ENCODE peak calls at places on chromosomes 16 and 17, in eight cellular contexts. V is IMR-90; Y is heart right ventricle; P is adrenal gland; A is fibroblast of lung; N is ascending aorta; Q is CD8-positive, alpha-beta T cell; L is upper lobe of left lung. K is an unnamed sample.

GRCh38 chr17:8326591-8327583 is 12.8 kb upstream of the ODF4 start:
- DNase-seq in V (no peak), Y (peak; percentile 53), P (peak; percentile 43), A (peak; percentile 32), N (no peak), Q (no peak), L (no peak), K (no peak)

GRCh38 chr17:61126476-61127240 is 273.0 kb upstream of the TBX2 start:
- DNase-seq in V (no peak), Y (no peak), P (no peak), A (no peak), N (no peak), Q (no peak), L (no peak), K (no peak)

GRCh38 chr16:22665803-22666202 is 148.2 kb upstream of the HS3ST2 start:
- DNase-seq in V (no peak), Y (no peak), P (no peak), A (no peak), N (peak; percentile 44), Q (no peak), L (no peak), K (no peak)

GRCh38 chr17:80773243-80773991 is 218.2 kb upstream of the CHMP6 start:
- DNase-seq in V (peak; percentile 80), Y (peak; percentile 63), P (no peak), A (peak; percentile 33), N (peak; percentile 79), Q (no peak), L (no peak), K (no peak)

GRCh38 chr17:55448681-55449080 is 27.0 kb upstream of the MMD start:
- DNase-seq in V (peak; percentile 75), Y (no peak), P (no peak), A (peak; percentile 74), N (no peak), Q (no peak), L (no peak), K (no peak)

GRCh38 chr17:19677736-19678379 is 29.3 kb downstream of the ALDH3A2 start:
- DNase-seq in V (no peak), Y (no peak), P (no peak), A (no peak), N (no peak), Q (no peak), L (no peak), K (no peak)

GRCh38 chr17:4440021-4440420 is 6.3 kb downstream of the SPNS3 start:
- DNase-seq in V (no peak), Y (no peak), P (no peak), A (no peak), N (no peak), Q (no peak), L (no peak), K (no peak)

GRCh38 chr16:85393674-85394510 is 219.2 kb upstream of the GSE1 start:
- DNase-seq in V (peak; percentile 40), Y (peak; percentile 79), P (peak; percentile 58), A (no peak), N (peak; percentile 67), Q (peak; percentile 59), L (peak; percentile 50), K (peak; percentile 39)

GRCh38 chr16:54070944-54071343 is 215.6 kb downstream of the IRX3 start:
- DNase-seq in V (no peak), Y (no peak), P (no peak), A (no peak), N (no peak), Q (no peak), L (no peak), K (no peak)

GRCh38 chr16:85180047-85180878 is 68.0 kb upstream of the CIBAR2 start:
- DNase-seq in V (no peak), Y (no peak), P (no peak), A (no peak), N (no peak), Q (no peak), L (no peak), K (no peak)

GRCh38 chr17:43940630-43941029 is 1.6 kb downstream of the PPY start:
- DNase-seq in V (peak; percentile 35), Y (no peak), P (no peak), A (no peak), N (no peak), Q (no peak), L (no peak), K (no peak)

GRCh38 chr17:40551874-40552768 is 13.2 kb downstream of the CCR7 start:
- DNase-seq in V (peak; percentile 99), Y (no peak), P (peak; percentile 48), A (peak; percentile 98), N (peak; percentile 78), Q (no peak), L (no peak), K (no peak)

GRCh38 chr17:55661963-55662834 is 60.5 kb downstream of the TMEM100 start:
- DNase-seq in V (no peak), Y (no peak), P (no peak), A (no peak), N (no peak), Q (no peak), L (no peak), K (no peak)

DNA sequence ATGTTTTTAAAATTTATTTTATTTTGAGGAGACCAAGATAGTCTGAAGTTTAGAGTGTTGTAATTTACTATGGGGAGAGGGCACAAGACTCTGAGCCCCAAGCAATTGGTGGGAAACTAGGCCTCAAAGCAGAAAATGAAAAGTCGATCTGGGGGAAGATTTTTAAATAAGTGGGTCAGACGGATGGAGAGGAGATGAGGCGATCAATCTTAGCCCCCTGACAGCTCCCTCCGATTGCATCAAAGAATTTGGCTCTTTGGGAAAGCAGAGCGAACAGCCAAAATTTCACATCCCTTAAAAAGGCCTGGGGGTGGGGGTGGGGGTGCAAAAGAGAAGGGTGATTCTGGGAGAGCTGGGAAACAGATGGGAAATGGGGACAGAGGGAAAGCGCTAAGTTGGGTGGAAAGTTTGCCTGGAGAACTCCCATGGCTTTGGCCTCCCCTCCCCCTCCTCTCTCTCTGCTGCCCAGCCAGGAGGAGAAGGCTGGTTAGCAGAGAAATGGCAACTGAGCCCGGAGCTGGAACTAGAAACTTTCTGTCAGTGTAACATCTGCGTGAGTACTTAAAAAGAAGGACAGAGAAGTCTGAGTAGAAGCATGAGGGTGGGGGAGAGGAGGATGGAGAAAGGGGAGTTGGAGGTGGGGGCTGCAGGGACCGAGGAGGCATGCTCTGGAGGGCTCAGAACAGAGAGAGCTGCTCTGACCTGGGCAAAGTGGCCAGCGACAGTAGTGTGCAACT is 1.4 kb upstream of the HOXB2 start:
- DNase-seq in V (peak; percentile 52), Y (no peak), P (peak; percentile 37), A (no peak), N (no peak), Q (no peak), L (no peak), K (no peak)
- H3K27ac ChIP-seq in V (peak overlapping the region; percentile 98), Y (peak overlapping the region; percentile 90), P (no peak overlapping the region), A (peak overlapping the region; percentile 97), N (peak overlapping the region; percentile 93), Q (no peak overlapping the region), L (no peak overlapping the region), K (peak overlapping the region; percentile 27)

DNA sequence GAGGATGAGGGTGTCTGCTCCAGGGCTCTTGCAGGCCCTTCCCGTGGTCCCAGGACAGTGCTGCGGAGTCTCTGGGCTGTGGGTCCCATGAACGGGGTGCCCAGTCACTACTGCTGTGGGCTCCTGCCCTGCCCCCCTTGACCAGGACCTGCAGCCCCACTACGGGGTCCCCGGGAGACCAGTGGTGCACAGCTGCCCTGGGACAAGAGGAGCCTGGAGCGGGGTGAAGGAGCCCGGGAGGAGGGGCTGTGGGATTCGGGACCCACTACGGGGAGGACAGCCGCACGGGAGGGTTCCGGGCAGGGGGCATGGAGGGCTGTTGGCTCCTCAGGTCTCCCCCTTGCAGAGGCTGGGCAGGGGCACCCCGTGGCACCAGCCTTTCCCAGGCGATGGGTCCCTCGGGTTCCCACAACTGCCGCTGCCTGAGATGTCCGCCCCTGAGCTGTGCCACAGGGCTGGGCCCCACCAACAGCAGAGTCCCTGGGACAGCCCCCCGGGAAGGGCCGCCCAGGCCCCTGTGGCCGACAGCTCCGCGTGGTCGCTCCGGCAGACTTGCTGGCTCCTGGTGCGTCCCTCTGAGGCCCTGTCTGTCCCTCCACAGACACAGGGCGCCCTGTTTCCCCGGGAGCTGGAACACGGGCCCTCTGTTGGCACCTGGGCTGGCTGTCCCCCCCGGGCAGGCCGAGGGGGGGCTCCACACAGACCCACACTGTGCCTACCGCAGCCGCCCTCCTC is 52.1 kb upstream of the GNG13 start:
- DNase-seq in V (no peak), Y (no peak), P (no peak), A (no peak), N (no peak), Q (no peak), L (no peak), K (no peak)
- H3K9me3 ChIP-seq in V (peaks cover 43% of the 10 kb centered on the region), Y (no peaks in the 10 kb centered on the region), P (no peaks in the 10 kb centered on the region), A (no peaks in the 10 kb centered on the region), N (no peaks in the 10 kb centered on the region), Q (no peaks in the 10 kb centered on the region), L (no peaks in the 10 kb centered on the region), K (no peaks in the 10 kb centered on the region)

DNA sequence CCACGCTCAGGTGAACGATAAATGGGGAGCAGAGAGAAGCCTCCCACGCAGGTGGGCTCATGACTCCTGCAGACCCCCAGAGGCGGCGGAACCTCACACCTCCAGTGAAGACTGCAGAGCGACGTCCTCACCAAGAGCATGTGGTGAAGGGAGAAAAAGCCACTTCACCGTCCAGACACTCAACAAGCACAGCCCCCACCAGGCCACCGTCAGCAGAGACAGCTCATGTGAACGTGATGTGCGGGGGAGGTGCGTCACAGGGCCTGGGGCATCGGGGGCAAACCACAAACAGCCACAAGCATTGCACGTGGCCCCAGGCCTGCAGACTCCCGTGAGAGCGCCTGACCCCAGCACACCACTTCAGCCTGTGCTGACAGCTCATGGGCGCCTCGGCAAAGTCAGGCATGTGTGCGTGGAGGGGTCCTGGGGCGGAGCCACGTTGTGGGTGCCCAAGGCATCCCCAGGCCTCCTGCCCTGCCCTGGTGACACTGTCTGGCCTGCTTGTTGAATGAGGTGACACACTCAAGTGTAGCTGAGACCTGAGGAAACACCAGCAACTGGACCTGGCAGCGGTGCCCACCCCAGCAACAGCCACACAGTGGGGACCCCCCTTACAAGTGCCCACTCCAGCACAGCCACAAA is 19.0 kb downstream of the LMF1 start:
- DNase-seq in V (peak; percentile 70), Y (no peak), P (no peak), A (peak; percentile 46), N (no peak), Q (no peak), L (no peak), K (no peak)
- H3K4me3 ChIP-seq in V (no peak overlapping the region), Y (no peak overlapping the region), P (no peak overlapping the region), A (no peak overlapping the region), N (no peak overlapping the region), Q (no peak overlapping the region), L (no peak overlapping the region), K (no peak overlapping the region)

GRCh38 chr16:79004281-79004680 is 596.3 kb downstream of the MAF start:
- DNase-seq in V (no peak), Y (no peak), P (no peak), A (no peak), N (no peak), Q (no peak), L (no peak), K (no peak)

GRCh38 chr16:79006762-79007161 is 593.8 kb downstream of the MAF start:
- DNase-seq in V (no peak), Y (no peak), P (no peak), A (no peak), N (no peak), Q (no peak), L (no peak), K (no peak)

GRCh38 chr16:79001156-79001997 is 599.2 kb downstream of the MAF start:
- DNase-seq in V (no peak), Y (no peak), P (no peak), A (no peak), N (no peak), Q (no peak), L (no peak), K (no peak)

GRCh38 chr16:79006206-79006605 is 594.3 kb downstream of the MAF start:
- DNase-seq in V (no peak), Y (no peak), P (no peak), A (no peak), N (no peak), Q (no peak), L (no peak), K (no peak)

GRCh38 chr16:79003026-79003617 is 597.4 kb downstream of the MAF start:
- DNase-seq in V (no peak), Y (no peak), P (no peak), A (no peak), N (no peak), Q (no peak), L (no peak), K (peak; percentile 20)
- H3K27ac ChIP-seq in V (no peak overlapping the region), Y (no peak overlapping the region), P (no peak overlapping the region), A (no peak overlapping the region), N (no peak overlapping the region), Q (no peak overlapping the region), L (no peak overlapping the region), K (no peak overlapping the region)